ENCODE peak calls at places on chromosomes 12 and 14, in seven cellular contexts. J is choroid plexus epithelial cell, Y is IMR-90, D is A549, L is GM12878, K is heart right ventricle, Z is GM12865. T is an unnamed sample.

GRCh38 chr12:95802482-95803264 is 12.1 kb upstream of the NTN4 start:
- DNase-seq in J (peak), Y (peak), D (peak), L (no peak), K (no peak), Z (no peak), T (no peak)

GRCh38 chr12:15520083-15520482 is 197.8 kb downstream of the PTPRO start:
- DNase-seq in J (no peak), Y (no peak), D (no peak), L (no peak), K (no peak), Z (no peak), T (no peak)

GRCh38 chr12:58046281-58046680 is 104.9 kb downstream of the ATP23 start:
- DNase-seq in J (peak), Y (no peak), D (no peak), L (no peak), K (no peak), Z (no peak), T (no peak)

GRCh38 chr14:102917469-102918211 is 4.8 kb upstream of the AMN start:
- DNase-seq in J (peak), Y (peak), D (peak), L (no peak), K (peak), Z (peak), T (peak)

GRCh38 chr12:132279184-132279889 is 50.1 kb downstream of the GALNT9 start:
- DNase-seq in J (peak), Y (peak), D (no peak), L (no peak), K (peak), Z (no peak), T (no peak)

GRCh38 chr12:57459750-57460400 is at the start of gene GLI1:
- DNase-seq in J (no peak), Y (peak), D (peak), L (no peak), K (no peak), Z (no peak), T (peak)

GRCh38 chr14:91477388-91477787 is 32.7 kb downstream of the PPP4R3A start:
- DNase-seq in J (no peak), Y (no peak), D (no peak), L (no peak), K (no peak), Z (no peak), T (no peak)

GRCh38 chr14:101250336-101250947 is 310.9 kb upstream of the DIO3 start:
- DNase-seq in J (no peak), Y (no peak), D (no peak), L (no peak), K (no peak), Z (no peak), T (no peak)

GRCh38 chr12:94979941-94980340 is 23.6 kb downstream of the NDUFA12 start:
- DNase-seq in J (no peak), Y (no peak), D (no peak), L (no peak), K (no peak), Z (no peak), T (no peak)

GRCh38 chr12:112842441-112842840 is 50.9 kb downstream of the RPH3A start:
- DNase-seq in J (no peak), Y (no peak), D (no peak), L (no peak), K (no peak), Z (no peak), T (no peak)

GRCh38 chr12:124390442-124391116 is 95.7 kb downstream of the RFLNA start:
- DNase-seq in J (peak), Y (peak), D (peak), L (peak), K (no peak), Z (peak), T (peak)

GRCh38 chr14:30223966-30224365 is 296.3 kb upstream of the PRKD1 start:
- DNase-seq in J (no peak), Y (no peak), D (no peak), L (no peak), K (no peak), Z (no peak), T (no peak)

GRCh38 chr14:72812292-72812851 is 81.5 kb downstream of the DPF3 start:
- DNase-seq in J (no peak), Y (no peak), D (no peak), L (no peak), K (peak), Z (no peak), T (no peak)

GRCh38 chr14:99236386-99237133 is 35.4 kb downstream of the BCL11B start:
- DNase-seq in J (no peak), Y (no peak), D (no peak), L (no peak), K (no peak), Z (no peak), T (no peak)

GRCh38 chr12:121610239-121611149 is 15.8 kb upstream of the ORAI1 start:
- DNase-seq in J (peak), Y (peak), D (no peak), L (no peak), K (no peak), Z (no peak), T (no peak)

GRCh38 chr12:99620159-99620479 is 27.4 kb upstream of the GARIN6 start:
- DNase-seq in J (no peak), Y (no peak), D (no peak), L (no peak), K (no peak), Z (no peak), T (no peak)
- TF ChIP-seq CTCF in J (no peak), Y (no peak), D (no peak), L (no peak), K (no peak), Z (no peak), T (no peak)

GRCh38 chr12:3667485-3667884 is 85.4 kb downstream of the CRACR2A start:
- DNase-seq in J (peak), Y (no peak), D (no peak), L (no peak), K (no peak), Z (no peak), T (no peak)
- TF ChIP-seq CTCF in J (peak), Y (no peak), D (no peak), L (no peak), K (no peak), Z (no peak), T (no peak)

DNA sequence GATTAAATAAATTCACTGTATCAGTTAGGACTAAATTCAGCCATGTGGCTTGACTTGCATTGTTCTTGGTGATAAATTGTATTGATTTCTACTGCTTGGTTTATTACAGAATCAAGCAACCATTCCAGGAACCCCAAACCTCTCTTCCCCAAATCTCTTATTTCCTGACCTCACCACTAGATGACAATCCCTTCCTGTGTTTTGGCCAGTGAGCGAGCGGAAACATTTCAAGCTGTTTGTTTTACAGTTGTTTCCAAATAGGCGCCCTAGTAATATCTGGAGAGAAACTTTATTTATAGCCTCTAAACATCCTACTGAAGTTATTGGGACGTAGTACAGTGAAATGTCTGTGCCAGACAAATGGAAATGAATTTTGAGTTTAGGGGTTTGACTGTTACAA is 161.1 kb downstream of the SNAPC1 start:
- DNase-seq in J (peak), Y (peak), D (no peak), L (no peak), K (no peak), Z (no peak), T (no peak)
- TF ChIP-seq CTCF in J (peak), Y (peak), D (no peak), L (peak), K (no peak), Z (no peak), T (peak)

DNA sequence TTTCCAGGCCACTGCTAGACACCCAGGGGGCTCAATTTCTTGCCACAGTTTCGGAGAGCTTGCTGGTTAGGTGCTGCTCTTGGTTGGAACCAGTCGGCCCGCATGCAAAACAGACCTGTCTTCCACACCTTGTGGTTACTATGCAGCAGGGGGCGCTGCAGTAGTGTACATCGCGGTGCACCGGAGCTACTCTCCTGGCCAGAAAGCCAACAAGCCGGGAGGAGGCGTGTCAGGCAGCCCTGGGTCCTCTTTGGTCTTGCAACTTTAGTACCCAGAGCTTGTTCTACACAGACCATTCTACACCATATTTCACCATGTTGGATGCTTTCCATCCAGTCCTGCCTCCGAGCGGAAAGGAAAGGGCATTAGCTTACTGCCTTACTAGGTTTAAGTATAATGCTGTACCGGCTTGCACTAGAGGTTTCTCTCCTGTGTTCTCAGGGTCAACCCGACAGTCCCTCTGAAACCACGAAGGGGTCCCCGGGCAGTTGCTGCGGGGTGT is 934 bp upstream of the TMTC2 start:
- DNase-seq in J (peak), Y (peak), D (peak), L (peak), K (peak), Z (peak), T (peak)
- TF ChIP-seq CTCF in J (peak), Y (peak), D (peak), L (peak), K (peak), Z (peak), T (peak)

GRCh38 chr14:55028476-55028875 is 1.4 kb downstream of the SOCS4 start:
- DNase-seq in J (no peak), Y (no peak), D (no peak), L (no peak), K (no peak), Z (no peak), T (no peak)
- TF ChIP-seq CTCF in J (no peak), Y (no peak), D (no peak), L (no peak), K (no peak), Z (no peak), T (no peak)

T was measured in GM13977.